ENCODE peak calls at places on chromosomes 7 and 10, in six cellular contexts. One of them, this sample, is unnamed.

GRCh38 chr10:35384265-35384868 is 48.1 kb downstream of the CCNY start:
- DNase-seq in fibroblast of lung: no peak
- DNase-seq in activated CD4-positive, CD25-positive, alpha-beta regulatory T cell treated with anti-CD3 and anti-CD28 coated beads, Interleukin-2, amount 50 U/mL, for 72 hours: no peak
- DNase-seq in activated gamma-delta T cell: no peak
- DNase-seq in anterior cingulate cortex: no peak
- DNase-seq in transverse colon: no peak
- DNase-seq in this sample: no peak

GRCh38 chr7:156777364-156778069 is 115.5 kb downstream of the LMBR1 start:
- DNase-seq in activated gamma-delta T cell: no peak
- DNase-seq in anterior cingulate cortex: no peak
- DNase-seq in activated CD4-positive, CD25-positive, alpha-beta regulatory T cell treated with anti-CD3 and anti-CD28 coated beads, Interleukin-2, amount 50 U/mL, for 72 hours: no peak
- DNase-seq in fibroblast of lung: no peak
- DNase-seq in transverse colon: no peak
- DNase-seq in this sample: no peak

GRCh38 chr10:72088879-72089585 is 681 bp upstream of the SPOCK2 start:
- DNase-seq in transverse colon: no peak
- DNase-seq in activated CD4-positive, CD25-positive, alpha-beta regulatory T cell treated with anti-CD3 and anti-CD28 coated beads, Interleukin-2, amount 50 U/mL, for 72 hours: peak; percentile 65
- DNase-seq in anterior cingulate cortex: peak; percentile 65
- DNase-seq in fibroblast of lung: peak; percentile 60
- DNase-seq in activated gamma-delta T cell: peak; percentile 32
- DNase-seq in this sample: peak; percentile 39

GRCh38 chr10:125768217-125768616 is 7.4 kb downstream of the MMP21 start:
- DNase-seq in activated CD4-positive, CD25-positive, alpha-beta regulatory T cell treated with anti-CD3 and anti-CD28 coated beads, Interleukin-2, amount 50 U/mL, for 72 hours: no peak
- DNase-seq in activated gamma-delta T cell: no peak
- DNase-seq in fibroblast of lung: peak; percentile 49
- DNase-seq in anterior cingulate cortex: no peak
- DNase-seq in transverse colon: no peak
- DNase-seq in this sample: no peak

GRCh38 chr7:23418046-23418445 is 52.2 kb downstream of the IGF2BP3 start:
- DNase-seq in anterior cingulate cortex: no peak
- DNase-seq in transverse colon: no peak
- DNase-seq in activated CD4-positive, CD25-positive, alpha-beta regulatory T cell treated with anti-CD3 and anti-CD28 coated beads, Interleukin-2, amount 50 U/mL, for 72 hours: no peak
- DNase-seq in fibroblast of lung: peak; percentile 84
- DNase-seq in activated gamma-delta T cell: no peak
- DNase-seq in this sample: no peak

GRCh38 chr10:31937371-31937770 is 8.7 kb upstream of the ARHGAP12 start:
- DNase-seq in fibroblast of lung: no peak
- DNase-seq in activated gamma-delta T cell: no peak
- DNase-seq in activated CD4-positive, CD25-positive, alpha-beta regulatory T cell treated with anti-CD3 and anti-CD28 coated beads, Interleukin-2, amount 50 U/mL, for 72 hours: no peak
- DNase-seq in anterior cingulate cortex: no peak
- DNase-seq in transverse colon: no peak
- DNase-seq in this sample: no peak

GRCh38 chr10:70903262-70903921 is 15.0 kb upstream of the PCBD1 start:
- DNase-seq in transverse colon: peak; percentile 56
- DNase-seq in fibroblast of lung: peak; percentile 50
- DNase-seq in anterior cingulate cortex: peak; percentile 45
- DNase-seq in activated CD4-positive, CD25-positive, alpha-beta regulatory T cell treated with anti-CD3 and anti-CD28 coated beads, Interleukin-2, amount 50 U/mL, for 72 hours: no peak
- DNase-seq in activated gamma-delta T cell: no peak
- DNase-seq in this sample: peak; percentile 60

GRCh38 chr7:132577206-132578049 is 1.2 kb upstream of the PLXNA4 start:
- DNase-seq in transverse colon: peak; percentile 42
- DNase-seq in fibroblast of lung: peak; percentile 75
- DNase-seq in activated gamma-delta T cell: no peak
- DNase-seq in anterior cingulate cortex: peak; percentile 77
- DNase-seq in activated CD4-positive, CD25-positive, alpha-beta regulatory T cell treated with anti-CD3 and anti-CD28 coated beads, Interleukin-2, amount 50 U/mL, for 72 hours: no peak
- DNase-seq in this sample: peak; percentile 28

GRCh38 chr10:78859266-78859665 is 209.5 kb upstream of the ZMIZ1 start:
- DNase-seq in activated gamma-delta T cell: no peak
- DNase-seq in fibroblast of lung: no peak
- DNase-seq in transverse colon: no peak
- DNase-seq in activated CD4-positive, CD25-positive, alpha-beta regulatory T cell treated with anti-CD3 and anti-CD28 coated beads, Interleukin-2, amount 50 U/mL, for 72 hours: no peak
- DNase-seq in anterior cingulate cortex: no peak
- DNase-seq in this sample: no peak

GRCh38 chr7:87347682-87348081 is 2.2 kb downstream of the CROT start:
- DNase-seq in transverse colon: no peak
- DNase-seq in anterior cingulate cortex: no peak
- DNase-seq in activated CD4-positive, CD25-positive, alpha-beta regulatory T cell treated with anti-CD3 and anti-CD28 coated beads, Interleukin-2, amount 50 U/mL, for 72 hours: no peak
- DNase-seq in fibroblast of lung: no peak
- DNase-seq in activated gamma-delta T cell: no peak
- DNase-seq in this sample: no peak

GRCh38 chr10:59651902-59652301 is 57.7 kb downstream of the SLC16A9 start:
- DNase-seq in anterior cingulate cortex: no peak
- DNase-seq in activated CD4-positive, CD25-positive, alpha-beta regulatory T cell treated with anti-CD3 and anti-CD28 coated beads, Interleukin-2, amount 50 U/mL, for 72 hours: no peak
- DNase-seq in activated gamma-delta T cell: no peak
- DNase-seq in transverse colon: no peak
- DNase-seq in fibroblast of lung: no peak
- DNase-seq in this sample: no peak